ENCODE peak calls at places on chromosomes 16 and 17, in nine cellular contexts. One of them, this sample, is unnamed.

GRCh38 chr17:17443173-17443572 is 33.6 kb upstream of the MED9 start:
- DNase-seq in tibial nerve: no peak
- DNase-seq in CD4-positive, alpha-beta T cell: no peak
- DNase-seq in cardiac muscle cell: no peak
- DNase-seq in uterus: no peak
- DNase-seq in CD8-positive, alpha-beta T cell: no peak
- DNase-seq in MM.1S: no peak
- DNase-seq in SJSA1: no peak
- DNase-seq in IMR-90: peak
- DNase-seq in this sample: no peak

GRCh38 chr17:45813051-45813731 is 29.1 kb downstream of the CRHR1 start:
- DNase-seq in uterus: no peak
- DNase-seq in cardiac muscle cell: peak
- DNase-seq in CD4-positive, alpha-beta T cell: no peak
- DNase-seq in SJSA1: no peak
- DNase-seq in tibial nerve: no peak
- DNase-seq in IMR-90: no peak
- DNase-seq in MM.1S: no peak
- DNase-seq in CD8-positive, alpha-beta T cell: no peak
- DNase-seq in this sample: peak

GRCh38 chr16:3965306-3965705 is 84.8 kb upstream of the CREBBP start:
- DNase-seq in cardiac muscle cell: no peak
- DNase-seq in uterus: no peak
- DNase-seq in IMR-90: no peak
- DNase-seq in MM.1S: no peak
- DNase-seq in CD8-positive, alpha-beta T cell: no peak
- DNase-seq in tibial nerve: no peak
- DNase-seq in SJSA1: no peak
- DNase-seq in CD4-positive, alpha-beta T cell: no peak
- DNase-seq in this sample: no peak

GRCh38 chr16:89700649-89701424 is 668 bp downstream of the SPATA2L start:
- DNase-seq in tibial nerve: no peak
- DNase-seq in IMR-90: peak
- DNase-seq in CD8-positive, alpha-beta T cell: peak
- DNase-seq in uterus: peak
- DNase-seq in SJSA1: peak
- DNase-seq in CD4-positive, alpha-beta T cell: peak
- DNase-seq in MM.1S: peak
- DNase-seq in cardiac muscle cell: peak
- DNase-seq in this sample: no peak

GRCh38 chr17:43314582-43314981 is 80.8 kb upstream of the RNU2-1 start:
- DNase-seq in CD8-positive, alpha-beta T cell: peak
- DNase-seq in MM.1S: no peak
- DNase-seq in tibial nerve: no peak
- DNase-seq in SJSA1: peak
- DNase-seq in CD4-positive, alpha-beta T cell: no peak
- DNase-seq in IMR-90: no peak
- DNase-seq in cardiac muscle cell: no peak
- DNase-seq in uterus: no peak
- DNase-seq in this sample: no peak

GRCh38 chr16:56197227-56197992 is 6.1 kb downstream of the GNAO1 start:
- DNase-seq in CD8-positive, alpha-beta T cell: no peak
- DNase-seq in SJSA1: no peak
- DNase-seq in cardiac muscle cell: no peak
- DNase-seq in IMR-90: no peak
- DNase-seq in tibial nerve: no peak
- DNase-seq in MM.1S: no peak
- DNase-seq in CD4-positive, alpha-beta T cell: no peak
- DNase-seq in uterus: no peak
- DNase-seq in this sample: no peak

GRCh38 chr16:81175325-81175891 is 63.1 kb upstream of the BCO1 start:
- DNase-seq in CD8-positive, alpha-beta T cell: no peak
- DNase-seq in MM.1S: no peak
- DNase-seq in uterus: no peak
- DNase-seq in IMR-90: peak
- DNase-seq in CD4-positive, alpha-beta T cell: no peak
- DNase-seq in SJSA1: peak
- DNase-seq in cardiac muscle cell: no peak
- DNase-seq in tibial nerve: no peak
- DNase-seq in this sample: no peak

GRCh38 chr16:84508502-84508901 is 4.0 kb upstream of the MEAK7 start:
- DNase-seq in MM.1S: no peak
- DNase-seq in CD4-positive, alpha-beta T cell: no peak
- DNase-seq in cardiac muscle cell: no peak
- DNase-seq in CD8-positive, alpha-beta T cell: no peak
- DNase-seq in uterus: no peak
- DNase-seq in tibial nerve: no peak
- DNase-seq in IMR-90: no peak
- DNase-seq in SJSA1: no peak
- DNase-seq in this sample: no peak

GRCh38 chr17:8332688-8333087 is 7.0 kb upstream of the ODF4 start:
- DNase-seq in uterus: no peak
- DNase-seq in MM.1S: no peak
- DNase-seq in cardiac muscle cell: peak
- DNase-seq in CD8-positive, alpha-beta T cell: no peak
- DNase-seq in tibial nerve: no peak
- DNase-seq in IMR-90: no peak
- DNase-seq in CD4-positive, alpha-beta T cell: no peak
- DNase-seq in SJSA1: no peak
- DNase-seq in this sample: peak

GRCh38 chr17:33628500-33629336 is 335.6 kb upstream of the ASIC2 start:
- DNase-seq in SJSA1: no peak
- DNase-seq in MM.1S: no peak
- DNase-seq in uterus: no peak
- DNase-seq in IMR-90: no peak
- DNase-seq in CD8-positive, alpha-beta T cell: no peak
- DNase-seq in cardiac muscle cell: no peak
- DNase-seq in CD4-positive, alpha-beta T cell: no peak
- DNase-seq in tibial nerve: no peak
- DNase-seq in this sample: no peak

GRCh38 chr16:67959520-67959919 is 8.9 kb downstream of the SLC12A4 start:
- DNase-seq in uterus: peak
- DNase-seq in cardiac muscle cell: no peak
- DNase-seq in CD8-positive, alpha-beta T cell: no peak
- DNase-seq in IMR-90: peak
- DNase-seq in SJSA1: peak
- DNase-seq in CD4-positive, alpha-beta T cell: no peak
- DNase-seq in tibial nerve: peak
- DNase-seq in MM.1S: no peak
- DNase-seq in this sample: no peak

GRCh38 chr17:63702223-63702577 is 2.3 kb upstream of the LIMD2 start:
- DNase-seq in uterus: no peak
- DNase-seq in MM.1S: no peak
- DNase-seq in tibial nerve: no peak
- DNase-seq in IMR-90: no peak
- DNase-seq in CD8-positive, alpha-beta T cell: peak
- DNase-seq in cardiac muscle cell: no peak
- DNase-seq in SJSA1: no peak
- DNase-seq in CD4-positive, alpha-beta T cell: peak
- DNase-seq in this sample: no peak

GRCh38 chr17:46139365-46140210 is 53.6 kb downstream of the KANSL1 start:
- DNase-seq in SJSA1: no peak
- DNase-seq in uterus: no peak
- DNase-seq in CD4-positive, alpha-beta T cell: no peak
- DNase-seq in tibial nerve: no peak
- DNase-seq in CD8-positive, alpha-beta T cell: no peak
- DNase-seq in MM.1S: no peak
- DNase-seq in IMR-90: no peak
- DNase-seq in cardiac muscle cell: no peak
- DNase-seq in this sample: no peak

GRCh38 chr17:38469875-38470274 is 41.6 kb downstream of the ARHGAP23 start:
- DNase-seq in CD4-positive, alpha-beta T cell: no peak
- DNase-seq in tibial nerve: no peak
- DNase-seq in SJSA1: peak
- DNase-seq in cardiac muscle cell: no peak
- DNase-seq in MM.1S: no peak
- DNase-seq in uterus: peak
- DNase-seq in IMR-90: peak
- DNase-seq in CD8-positive, alpha-beta T cell: no peak
- DNase-seq in this sample: peak

GRCh38 chr17:46191332-46192210 is 1.7 kb downstream of the KANSL1 start:
- DNase-seq in IMR-90: no peak
- DNase-seq in CD8-positive, alpha-beta T cell: no peak
- DNase-seq in uterus: no peak
- DNase-seq in MM.1S: peak
- DNase-seq in SJSA1: peak
- DNase-seq in cardiac muscle cell: peak
- DNase-seq in tibial nerve: peak
- DNase-seq in CD4-positive, alpha-beta T cell: no peak
- DNase-seq in this sample: no peak

GRCh38 chr17:16444258-16444886 is 29.0 kb downstream of the TRPV2 start:
- DNase-seq in SJSA1: no peak
- DNase-seq in IMR-90: no peak
- DNase-seq in MM.1S: no peak
- DNase-seq in CD4-positive, alpha-beta T cell: no peak
- DNase-seq in CD8-positive, alpha-beta T cell: no peak
- DNase-seq in uterus: no peak
- DNase-seq in cardiac muscle cell: no peak
- DNase-seq in tibial nerve: no peak
- DNase-seq in this sample: no peak

GRCh38 chr17:55730380-55730779 is 7.7 kb upstream of the TMEM100 start:
- DNase-seq in SJSA1: no peak
- DNase-seq in MM.1S: no peak
- DNase-seq in CD8-positive, alpha-beta T cell: no peak
- DNase-seq in tibial nerve: no peak
- DNase-seq in IMR-90: no peak
- DNase-seq in uterus: no peak
- DNase-seq in CD4-positive, alpha-beta T cell: no peak
- DNase-seq in cardiac muscle cell: no peak
- DNase-seq in this sample: no peak

DNA sequence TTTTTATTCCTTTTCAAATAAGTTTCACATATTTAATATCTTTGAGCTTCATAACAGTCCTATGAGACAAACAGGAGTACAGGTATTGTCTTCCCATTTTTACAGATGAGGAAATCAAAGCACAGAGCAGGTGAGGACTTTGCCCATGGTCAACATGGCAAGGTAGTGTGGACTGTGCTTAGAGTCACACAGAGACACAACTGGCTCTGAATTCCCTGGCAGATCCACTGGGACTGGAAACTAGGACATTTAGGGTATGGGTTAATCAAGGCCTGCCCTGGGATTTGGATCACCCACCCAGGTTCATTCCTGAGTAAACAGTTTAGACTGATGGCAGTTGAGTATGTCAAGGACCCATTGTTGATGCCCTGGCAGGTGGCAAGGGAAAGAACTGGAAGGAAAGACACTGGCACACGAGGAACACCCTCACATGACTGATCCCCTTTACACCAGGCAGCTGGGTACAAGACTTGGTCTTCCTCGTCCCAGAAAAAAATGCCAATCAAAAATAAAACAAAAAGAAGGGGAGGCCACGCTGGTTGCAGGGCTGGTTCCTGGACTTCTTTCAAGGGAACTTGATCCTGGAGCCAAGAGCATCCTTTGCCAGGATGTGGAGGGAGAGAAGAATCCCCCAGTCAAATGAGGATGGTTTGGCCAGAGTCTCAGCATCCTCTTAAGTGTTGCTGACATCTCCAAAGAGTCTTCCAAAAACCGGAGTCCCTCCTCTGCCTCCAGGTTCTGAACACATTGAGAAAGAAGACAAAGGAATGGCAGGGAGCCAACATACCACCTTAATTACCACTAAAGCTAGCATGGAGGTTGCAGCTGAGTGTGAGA is 34.9 kb downstream of the CHD9 start:
- DNase-seq in cardiac muscle cell: no peak
- DNase-seq in IMR-90: no peak
- DNase-seq in CD8-positive, alpha-beta T cell: no peak
- DNase-seq in CD4-positive, alpha-beta T cell: no peak
- DNase-seq in tibial nerve: peak
- DNase-seq in uterus: peak
- DNase-seq in SJSA1: peak
- DNase-seq in MM.1S: no peak
- DNase-seq in this sample: peak
- H3K27ac ChIP-seq in cardiac muscle cell: no peak
- H3K27ac ChIP-seq in IMR-90: peak
- H3K27ac ChIP-seq in CD8-positive, alpha-beta T cell: no peak
- H3K27ac ChIP-seq in CD4-positive, alpha-beta T cell: no peak
- H3K27ac ChIP-seq in tibial nerve: peak
- H3K27ac ChIP-seq in uterus: peak
- H3K27ac ChIP-seq in SJSA1: no peak
- H3K27ac ChIP-seq in MM.1S: peak
- H3K27ac ChIP-seq in this sample: peak

DNA sequence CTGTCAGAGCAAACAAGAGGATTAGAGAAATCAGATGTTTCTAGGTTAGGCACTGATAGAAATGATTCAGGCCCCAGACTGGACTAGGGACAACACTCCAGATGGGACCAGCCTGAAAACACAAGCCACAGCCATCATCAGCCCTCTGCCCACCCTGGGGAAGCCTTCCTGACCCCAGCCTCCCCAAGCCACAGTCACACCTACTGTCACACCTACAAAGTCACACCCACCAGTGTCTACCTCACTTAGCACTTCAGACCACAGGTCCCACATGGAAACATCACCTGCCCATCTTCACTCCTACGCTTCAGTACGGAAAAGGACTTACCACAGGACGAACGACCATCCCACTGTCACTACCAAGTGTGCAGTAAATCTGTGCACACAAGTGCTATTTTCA is 197.9 kb downstream of the ZFHX3 start:
- DNase-seq in SJSA1: no peak
- DNase-seq in IMR-90: no peak
- DNase-seq in uterus: no peak
- DNase-seq in CD4-positive, alpha-beta T cell: no peak
- DNase-seq in MM.1S: no peak
- DNase-seq in CD8-positive, alpha-beta T cell: no peak
- DNase-seq in cardiac muscle cell: no peak
- DNase-seq in tibial nerve: no peak
- DNase-seq in this sample: no peak
- H3K27ac ChIP-seq in SJSA1: no peak
- H3K27ac ChIP-seq in IMR-90: no peak
- H3K27ac ChIP-seq in uterus: peak
- H3K27ac ChIP-seq in CD4-positive, alpha-beta T cell: no peak
- H3K27ac ChIP-seq in MM.1S: no peak
- H3K27ac ChIP-seq in CD8-positive, alpha-beta T cell: no peak
- H3K27ac ChIP-seq in cardiac muscle cell: no peak
- H3K27ac ChIP-seq in tibial nerve: peak
- H3K27ac ChIP-seq in this sample: no peak

DNA sequence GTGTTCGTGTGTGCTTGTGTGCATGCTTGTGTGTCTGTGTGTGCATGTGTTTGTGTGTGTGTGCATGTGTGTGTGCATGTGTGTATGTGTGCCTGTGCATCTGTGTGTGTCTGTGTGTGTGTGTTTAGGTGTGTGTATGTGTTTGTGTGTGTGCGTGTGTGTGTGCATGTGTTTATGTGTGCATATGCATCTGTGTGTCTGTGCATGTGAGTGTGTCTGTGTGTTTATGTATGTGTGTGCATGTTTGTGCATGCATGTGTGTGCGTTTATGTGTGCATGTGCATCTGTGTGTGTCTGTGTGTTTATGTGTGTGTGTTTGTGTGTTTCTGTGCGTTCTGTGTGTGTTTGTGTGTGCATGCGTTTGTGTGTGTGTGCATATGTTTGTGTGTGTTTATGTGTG is 106.6 kb upstream of the TNRC6C start:
- DNase-seq in uterus: no peak
- DNase-seq in CD4-positive, alpha-beta T cell: no peak
- DNase-seq in MM.1S: no peak
- DNase-seq in IMR-90: no peak
- DNase-seq in cardiac muscle cell: no peak
- DNase-seq in CD8-positive, alpha-beta T cell: no peak
- DNase-seq in tibial nerve: no peak
- DNase-seq in SJSA1: no peak
- DNase-seq in this sample: no peak
- H3K27ac ChIP-seq in uterus: no peak
- H3K27ac ChIP-seq in CD4-positive, alpha-beta T cell: no peak
- H3K27ac ChIP-seq in MM.1S: no peak
- H3K27ac ChIP-seq in IMR-90: no peak
- H3K27ac ChIP-seq in cardiac muscle cell: no peak
- H3K27ac ChIP-seq in CD8-positive, alpha-beta T cell: no peak
- H3K27ac ChIP-seq in tibial nerve: no peak
- H3K27ac ChIP-seq in SJSA1: no peak
- H3K27ac ChIP-seq in this sample: no peak

GRCh38 chr17:19254651-19255050 is 17.5 kb downstream of the EPN2 start:
- DNase-seq in uterus: no peak
- DNase-seq in cardiac muscle cell: no peak
- DNase-seq in CD4-positive, alpha-beta T cell: no peak
- DNase-seq in tibial nerve: no peak
- DNase-seq in MM.1S: no peak
- DNase-seq in CD8-positive, alpha-beta T cell: no peak
- DNase-seq in SJSA1: no peak
- DNase-seq in IMR-90: no peak
- DNase-seq in this sample: no peak
- H3K27ac ChIP-seq in uterus: no peak
- H3K27ac ChIP-seq in cardiac muscle cell: no peak
- H3K27ac ChIP-seq in CD4-positive, alpha-beta T cell: no peak
- H3K27ac ChIP-seq in tibial nerve: no peak
- H3K27ac ChIP-seq in MM.1S: no peak
- H3K27ac ChIP-seq in CD8-positive, alpha-beta T cell: no peak
- H3K27ac ChIP-seq in SJSA1: no peak
- H3K27ac ChIP-seq in IMR-90: no peak
- H3K27ac ChIP-seq in this sample: peak

This sample was measured in substantia nigra.